ENCODE peak calls at places on chromosomes 1 and 21, in nine cellular contexts. One of them, this sample, is unnamed.

GRCh38 chr1:145871994-145872411 is 13.1 kb upstream of the PIAS3 start:
- DNase-seq in H7: peak; percentile 81
- DNase-seq in AG04449: no peak
- DNase-seq in GM03348: peak; percentile 68
- DNase-seq in endothelial cell of umbilical vein: peak; percentile 37
- DNase-seq in adipocyte: peak; percentile 39
- DNase-seq in stimulated activated naive CD8-positive, alpha-beta T cell treated with anti-CD3 and anti-CD28 coated beads, Interleukin-15, Interleukin-2, amounts not matched to agents 100 U/mL and 50 U/mL, for 24 hours: peak; percentile 42
- DNase-seq in stimulated activated CD4-positive, alpha-beta T cell treated with anti-CD3 and anti-CD28 coated beads, Interleukin-12 subunit alpha, Interleukin-12 subunit beta, amount 100 ng/mL, for 48 hours: no peak
- DNase-seq in iris pigment epithelial cell: peak; percentile 59
- DNase-seq in this sample: peak; percentile 75

GRCh38 chr21:31750843-31751242 is 18.9 kb upstream of the SCAF4 start:
- DNase-seq in H7: no peak
- DNase-seq in endothelial cell of umbilical vein: no peak
- DNase-seq in AG04449: no peak
- DNase-seq in iris pigment epithelial cell: peak; percentile 23
- DNase-seq in adipocyte: peak; percentile 25
- DNase-seq in GM03348: no peak
- DNase-seq in stimulated activated naive CD8-positive, alpha-beta T cell treated with anti-CD3 and anti-CD28 coated beads, Interleukin-15, Interleukin-2, amounts not matched to agents 100 U/mL and 50 U/mL, for 24 hours: no peak
- DNase-seq in stimulated activated CD4-positive, alpha-beta T cell treated with anti-CD3 and anti-CD28 coated beads, Interleukin-12 subunit alpha, Interleukin-12 subunit beta, amount 100 ng/mL, for 48 hours: no peak
- DNase-seq in this sample: no peak

GRCh38 chr21:41887682-41888081 is 8.5 kb upstream of the PRDM15 start:
- DNase-seq in stimulated activated naive CD8-positive, alpha-beta T cell treated with anti-CD3 and anti-CD28 coated beads, Interleukin-15, Interleukin-2, amounts not matched to agents 100 U/mL and 50 U/mL, for 24 hours: no peak
- DNase-seq in iris pigment epithelial cell: no peak
- DNase-seq in stimulated activated CD4-positive, alpha-beta T cell treated with anti-CD3 and anti-CD28 coated beads, Interleukin-12 subunit alpha, Interleukin-12 subunit beta, amount 100 ng/mL, for 48 hours: no peak
- DNase-seq in AG04449: no peak
- DNase-seq in endothelial cell of umbilical vein: no peak
- DNase-seq in adipocyte: no peak
- DNase-seq in H7: no peak
- DNase-seq in GM03348: no peak
- DNase-seq in this sample: peak; percentile 11

GRCh38 chr1:182484531-182485257 is 34.7 kb downstream of the RGSL1 start:
- DNase-seq in H7: peak; percentile 41
- DNase-seq in stimulated activated naive CD8-positive, alpha-beta T cell treated with anti-CD3 and anti-CD28 coated beads, Interleukin-15, Interleukin-2, amounts not matched to agents 100 U/mL and 50 U/mL, for 24 hours: peak; percentile 8
- DNase-seq in endothelial cell of umbilical vein: no peak
- DNase-seq in GM03348: no peak
- DNase-seq in stimulated activated CD4-positive, alpha-beta T cell treated with anti-CD3 and anti-CD28 coated beads, Interleukin-12 subunit alpha, Interleukin-12 subunit beta, amount 100 ng/mL, for 48 hours: no peak
- DNase-seq in AG04449: no peak
- DNase-seq in adipocyte: no peak
- DNase-seq in iris pigment epithelial cell: no peak
- DNase-seq in this sample: peak; percentile 99

GRCh38 chr1:3570081-3570986 is 41.0 kb downstream of the MEGF6 start:
- DNase-seq in H7: no peak
- DNase-seq in stimulated activated naive CD8-positive, alpha-beta T cell treated with anti-CD3 and anti-CD28 coated beads, Interleukin-15, Interleukin-2, amounts not matched to agents 100 U/mL and 50 U/mL, for 24 hours: no peak
- DNase-seq in GM03348: no peak
- DNase-seq in endothelial cell of umbilical vein: no peak
- DNase-seq in iris pigment epithelial cell: no peak
- DNase-seq in stimulated activated CD4-positive, alpha-beta T cell treated with anti-CD3 and anti-CD28 coated beads, Interleukin-12 subunit alpha, Interleukin-12 subunit beta, amount 100 ng/mL, for 48 hours: no peak
- DNase-seq in AG04449: no peak
- DNase-seq in adipocyte: no peak
- DNase-seq in this sample: no peak

GRCh38 chr1:151992345-151993083 is 1.1 kb downstream of the S100A10 start:
- DNase-seq in AG04449: no peak
- DNase-seq in iris pigment epithelial cell: peak; percentile 92
- DNase-seq in H7: peak; percentile 65
- DNase-seq in GM03348: peak; percentile 86
- DNase-seq in adipocyte: peak; percentile 95
- DNase-seq in endothelial cell of umbilical vein: peak; percentile 86
- DNase-seq in stimulated activated naive CD8-positive, alpha-beta T cell treated with anti-CD3 and anti-CD28 coated beads, Interleukin-15, Interleukin-2, amounts not matched to agents 100 U/mL and 50 U/mL, for 24 hours: peak; percentile 60
- DNase-seq in stimulated activated CD4-positive, alpha-beta T cell treated with anti-CD3 and anti-CD28 coated beads, Interleukin-12 subunit alpha, Interleukin-12 subunit beta, amount 100 ng/mL, for 48 hours: no peak
- DNase-seq in this sample: peak; percentile 70

GRCh38 chr1:236394905-236395779 is 1.1 kb downstream of the EDARADD start:
- DNase-seq in adipocyte: peak; percentile 71
- DNase-seq in stimulated activated naive CD8-positive, alpha-beta T cell treated with anti-CD3 and anti-CD28 coated beads, Interleukin-15, Interleukin-2, amounts not matched to agents 100 U/mL and 50 U/mL, for 24 hours: peak; percentile 66
- DNase-seq in endothelial cell of umbilical vein: peak; percentile 5
- DNase-seq in stimulated activated CD4-positive, alpha-beta T cell treated with anti-CD3 and anti-CD28 coated beads, Interleukin-12 subunit alpha, Interleukin-12 subunit beta, amount 100 ng/mL, for 48 hours: no peak
- DNase-seq in H7: peak; percentile 87
- DNase-seq in AG04449: no peak
- DNase-seq in iris pigment epithelial cell: peak; percentile 8
- DNase-seq in GM03348: peak; percentile 45
- DNase-seq in this sample: peak; percentile 37

GRCh38 chr1:92749024-92749634 is 35.8 kb downstream of the EVI5 start:
- DNase-seq in iris pigment epithelial cell: peak; percentile 76
- DNase-seq in GM03348: peak; percentile 73
- DNase-seq in adipocyte: peak; percentile 61
- DNase-seq in stimulated activated naive CD8-positive, alpha-beta T cell treated with anti-CD3 and anti-CD28 coated beads, Interleukin-15, Interleukin-2, amounts not matched to agents 100 U/mL and 50 U/mL, for 24 hours: peak; percentile 21
- DNase-seq in AG04449: peak; percentile 24
- DNase-seq in H7: peak; percentile 62
- DNase-seq in stimulated activated CD4-positive, alpha-beta T cell treated with anti-CD3 and anti-CD28 coated beads, Interleukin-12 subunit alpha, Interleukin-12 subunit beta, amount 100 ng/mL, for 48 hours: peak; percentile 32
- DNase-seq in endothelial cell of umbilical vein: peak; percentile 42
- DNase-seq in this sample: peak; percentile 38

GRCh38 chr21:45153358-45154318 is 79.3 kb downstream of the ADARB1 start:
- DNase-seq in GM03348: peak; percentile 53
- DNase-seq in stimulated activated naive CD8-positive, alpha-beta T cell treated with anti-CD3 and anti-CD28 coated beads, Interleukin-15, Interleukin-2, amounts not matched to agents 100 U/mL and 50 U/mL, for 24 hours: no peak
- DNase-seq in stimulated activated CD4-positive, alpha-beta T cell treated with anti-CD3 and anti-CD28 coated beads, Interleukin-12 subunit alpha, Interleukin-12 subunit beta, amount 100 ng/mL, for 48 hours: no peak
- DNase-seq in AG04449: no peak
- DNase-seq in H7: no peak
- DNase-seq in endothelial cell of umbilical vein: no peak
- DNase-seq in iris pigment epithelial cell: peak; percentile 68
- DNase-seq in adipocyte: peak; percentile 55
- DNase-seq in this sample: peak; percentile 59

GRCh38 chr1:62301726-62302390 is 17.4 kb downstream of the KANK4 start:
- DNase-seq in iris pigment epithelial cell: no peak
- DNase-seq in endothelial cell of umbilical vein: no peak
- DNase-seq in H7: no peak
- DNase-seq in stimulated activated naive CD8-positive, alpha-beta T cell treated with anti-CD3 and anti-CD28 coated beads, Interleukin-15, Interleukin-2, amounts not matched to agents 100 U/mL and 50 U/mL, for 24 hours: no peak
- DNase-seq in stimulated activated CD4-positive, alpha-beta T cell treated with anti-CD3 and anti-CD28 coated beads, Interleukin-12 subunit alpha, Interleukin-12 subunit beta, amount 100 ng/mL, for 48 hours: no peak
- DNase-seq in AG04449: no peak
- DNase-seq in adipocyte: no peak
- DNase-seq in GM03348: no peak
- DNase-seq in this sample: no peak

GRCh38 chr1:174902531-174903099 is 97.1 kb upstream of the CACYBP start:
- DNase-seq in adipocyte: no peak
- DNase-seq in endothelial cell of umbilical vein: no peak
- DNase-seq in AG04449: no peak
- DNase-seq in H7: no peak
- DNase-seq in GM03348: no peak
- DNase-seq in stimulated activated CD4-positive, alpha-beta T cell treated with anti-CD3 and anti-CD28 coated beads, Interleukin-12 subunit alpha, Interleukin-12 subunit beta, amount 100 ng/mL, for 48 hours: no peak
- DNase-seq in iris pigment epithelial cell: no peak
- DNase-seq in stimulated activated naive CD8-positive, alpha-beta T cell treated with anti-CD3 and anti-CD28 coated beads, Interleukin-15, Interleukin-2, amounts not matched to agents 100 U/mL and 50 U/mL, for 24 hours: no peak
- DNase-seq in this sample: no peak

GRCh38 chr1:13951793-13952751 is 252.1 kb downstream of the PRDM2 start:
- DNase-seq in H7: no peak
- DNase-seq in endothelial cell of umbilical vein: no peak
- DNase-seq in GM03348: no peak
- DNase-seq in iris pigment epithelial cell: no peak
- DNase-seq in stimulated activated CD4-positive, alpha-beta T cell treated with anti-CD3 and anti-CD28 coated beads, Interleukin-12 subunit alpha, Interleukin-12 subunit beta, amount 100 ng/mL, for 48 hours: no peak
- DNase-seq in AG04449: no peak
- DNase-seq in stimulated activated naive CD8-positive, alpha-beta T cell treated with anti-CD3 and anti-CD28 coated beads, Interleukin-15, Interleukin-2, amounts not matched to agents 100 U/mL and 50 U/mL, for 24 hours: no peak
- DNase-seq in adipocyte: no peak
- DNase-seq in this sample: no peak

GRCh38 chr1:53123462-53124129 is 18.8 kb downstream of the SLC1A7 start:
- DNase-seq in stimulated activated CD4-positive, alpha-beta T cell treated with anti-CD3 and anti-CD28 coated beads, Interleukin-12 subunit alpha, Interleukin-12 subunit beta, amount 100 ng/mL, for 48 hours: no peak
- DNase-seq in adipocyte: no peak
- DNase-seq in H7: no peak
- DNase-seq in endothelial cell of umbilical vein: peak; percentile 24
- DNase-seq in stimulated activated naive CD8-positive, alpha-beta T cell treated with anti-CD3 and anti-CD28 coated beads, Interleukin-15, Interleukin-2, amounts not matched to agents 100 U/mL and 50 U/mL, for 24 hours: no peak
- DNase-seq in GM03348: peak; percentile 75
- DNase-seq in AG04449: no peak
- DNase-seq in iris pigment epithelial cell: no peak
- DNase-seq in this sample: no peak

GRCh38 chr1:225603538-225604354 is 49.2 kb downstream of the ENAH start:
- DNase-seq in stimulated activated naive CD8-positive, alpha-beta T cell treated with anti-CD3 and anti-CD28 coated beads, Interleukin-15, Interleukin-2, amounts not matched to agents 100 U/mL and 50 U/mL, for 24 hours: no peak
- DNase-seq in adipocyte: peak; percentile 71
- DNase-seq in endothelial cell of umbilical vein: peak; percentile 87
- DNase-seq in stimulated activated CD4-positive, alpha-beta T cell treated with anti-CD3 and anti-CD28 coated beads, Interleukin-12 subunit alpha, Interleukin-12 subunit beta, amount 100 ng/mL, for 48 hours: no peak
- DNase-seq in AG04449: peak; percentile 26
- DNase-seq in GM03348: peak; percentile 46
- DNase-seq in iris pigment epithelial cell: peak; percentile 86
- DNase-seq in H7: no peak
- DNase-seq in this sample: no peak

GRCh38 chr1:29393451-29393826 is 157.1 kb downstream of the PTPRU start:
- DNase-seq in iris pigment epithelial cell: no peak
- DNase-seq in adipocyte: no peak
- DNase-seq in stimulated activated naive CD8-positive, alpha-beta T cell treated with anti-CD3 and anti-CD28 coated beads, Interleukin-15, Interleukin-2, amounts not matched to agents 100 U/mL and 50 U/mL, for 24 hours: no peak
- DNase-seq in endothelial cell of umbilical vein: no peak
- DNase-seq in stimulated activated CD4-positive, alpha-beta T cell treated with anti-CD3 and anti-CD28 coated beads, Interleukin-12 subunit alpha, Interleukin-12 subunit beta, amount 100 ng/mL, for 48 hours: no peak
- DNase-seq in GM03348: no peak
- DNase-seq in AG04449: no peak
- DNase-seq in H7: no peak
- DNase-seq in this sample: no peak

GRCh38 chr1:113008365-113008714 is 52.3 kb upstream of the SLC16A1 start:
- DNase-seq in adipocyte: no peak
- DNase-seq in H7: no peak
- DNase-seq in stimulated activated CD4-positive, alpha-beta T cell treated with anti-CD3 and anti-CD28 coated beads, Interleukin-12 subunit alpha, Interleukin-12 subunit beta, amount 100 ng/mL, for 48 hours: no peak
- DNase-seq in endothelial cell of umbilical vein: no peak
- DNase-seq in stimulated activated naive CD8-positive, alpha-beta T cell treated with anti-CD3 and anti-CD28 coated beads, Interleukin-15, Interleukin-2, amounts not matched to agents 100 U/mL and 50 U/mL, for 24 hours: no peak
- DNase-seq in iris pigment epithelial cell: no peak
- DNase-seq in AG04449: no peak
- DNase-seq in GM03348: no peak
- DNase-seq in this sample: no peak

GRCh38 chr1:236451796-236452373 is 57.8 kb downstream of the EDARADD start:
- DNase-seq in H7: peak; percentile 78
- DNase-seq in GM03348: peak; percentile 23
- DNase-seq in adipocyte: no peak
- DNase-seq in endothelial cell of umbilical vein: peak; percentile 7
- DNase-seq in AG04449: no peak
- DNase-seq in stimulated activated CD4-positive, alpha-beta T cell treated with anti-CD3 and anti-CD28 coated beads, Interleukin-12 subunit alpha, Interleukin-12 subunit beta, amount 100 ng/mL, for 48 hours: peak; percentile 24
- DNase-seq in stimulated activated naive CD8-positive, alpha-beta T cell treated with anti-CD3 and anti-CD28 coated beads, Interleukin-15, Interleukin-2, amounts not matched to agents 100 U/mL and 50 U/mL, for 24 hours: peak; percentile 40
- DNase-seq in iris pigment epithelial cell: peak; percentile 23
- DNase-seq in this sample: peak; percentile 32

GRCh38 chr1:62962794-62963776 is 179.2 kb downstream of the ATG4C start:
- DNase-seq in stimulated activated CD4-positive, alpha-beta T cell treated with anti-CD3 and anti-CD28 coated beads, Interleukin-12 subunit alpha, Interleukin-12 subunit beta, amount 100 ng/mL, for 48 hours: peak; percentile 11
- DNase-seq in H7: peak; percentile 90
- DNase-seq in stimulated activated naive CD8-positive, alpha-beta T cell treated with anti-CD3 and anti-CD28 coated beads, Interleukin-15, Interleukin-2, amounts not matched to agents 100 U/mL and 50 U/mL, for 24 hours: peak; percentile 30
- DNase-seq in iris pigment epithelial cell: peak; percentile 53
- DNase-seq in adipocyte: peak; percentile 56
- DNase-seq in GM03348: peak; percentile 69
- DNase-seq in endothelial cell of umbilical vein: peak; percentile 29
- DNase-seq in AG04449: no peak
- DNase-seq in this sample: peak; percentile 2

GRCh38 chr1:98898901-98899300 is 105.8 kb downstream of the PLPPR5 start:
- DNase-seq in endothelial cell of umbilical vein: no peak
- DNase-seq in stimulated activated naive CD8-positive, alpha-beta T cell treated with anti-CD3 and anti-CD28 coated beads, Interleukin-15, Interleukin-2, amounts not matched to agents 100 U/mL and 50 U/mL, for 24 hours: no peak
- DNase-seq in iris pigment epithelial cell: no peak
- DNase-seq in stimulated activated CD4-positive, alpha-beta T cell treated with anti-CD3 and anti-CD28 coated beads, Interleukin-12 subunit alpha, Interleukin-12 subunit beta, amount 100 ng/mL, for 48 hours: no peak
- DNase-seq in adipocyte: peak; percentile 67
- DNase-seq in AG04449: peak; percentile 26
- DNase-seq in H7: no peak
- DNase-seq in GM03348: peak; percentile 3
- DNase-seq in this sample: no peak

GRCh38 chr1:58898739-58899580 is 115.1 kb upstream of the JUN start:
- DNase-seq in iris pigment epithelial cell: no peak
- DNase-seq in endothelial cell of umbilical vein: peak; percentile 98
- DNase-seq in adipocyte: no peak
- DNase-seq in stimulated activated naive CD8-positive, alpha-beta T cell treated with anti-CD3 and anti-CD28 coated beads, Interleukin-15, Interleukin-2, amounts not matched to agents 100 U/mL and 50 U/mL, for 24 hours: no peak
- DNase-seq in stimulated activated CD4-positive, alpha-beta T cell treated with anti-CD3 and anti-CD28 coated beads, Interleukin-12 subunit alpha, Interleukin-12 subunit beta, amount 100 ng/mL, for 48 hours: no peak
- DNase-seq in H7: no peak
- DNase-seq in AG04449: no peak
- DNase-seq in GM03348: no peak
- DNase-seq in this sample: peak; percentile 83

GRCh38 chr1:201447911-201448871 is 20.8 kb downstream of the PHLDA3 start:
- DNase-seq in adipocyte: peak; percentile 79
- DNase-seq in stimulated activated naive CD8-positive, alpha-beta T cell treated with anti-CD3 and anti-CD28 coated beads, Interleukin-15, Interleukin-2, amounts not matched to agents 100 U/mL and 50 U/mL, for 24 hours: peak; percentile 78
- DNase-seq in H7: peak; percentile 93
- DNase-seq in stimulated activated CD4-positive, alpha-beta T cell treated with anti-CD3 and anti-CD28 coated beads, Interleukin-12 subunit alpha, Interleukin-12 subunit beta, amount 100 ng/mL, for 48 hours: peak; percentile 73
- DNase-seq in AG04449: no peak
- DNase-seq in iris pigment epithelial cell: peak; percentile 74
- DNase-seq in GM03348: peak; percentile 91
- DNase-seq in endothelial cell of umbilical vein: peak; percentile 57
- DNase-seq in this sample: peak; percentile 44

GRCh38 chr1:7727816-7728477 is 43.1 kb upstream of the VAMP3 start:
- DNase-seq in stimulated activated CD4-positive, alpha-beta T cell treated with anti-CD3 and anti-CD28 coated beads, Interleukin-12 subunit alpha, Interleukin-12 subunit beta, amount 100 ng/mL, for 48 hours: no peak
- DNase-seq in stimulated activated naive CD8-positive, alpha-beta T cell treated with anti-CD3 and anti-CD28 coated beads, Interleukin-15, Interleukin-2, amounts not matched to agents 100 U/mL and 50 U/mL, for 24 hours: no peak
- DNase-seq in H7: no peak
- DNase-seq in GM03348: no peak
- DNase-seq in adipocyte: no peak
- DNase-seq in endothelial cell of umbilical vein: no peak
- DNase-seq in AG04449: no peak
- DNase-seq in iris pigment epithelial cell: no peak
- DNase-seq in this sample: no peak

GRCh38 chr1:21689531-21690165 is 20.5 kb upstream of the RAP1GAP start:
- DNase-seq in GM03348: no peak
- DNase-seq in adipocyte: no peak
- DNase-seq in AG04449: no peak
- DNase-seq in stimulated activated naive CD8-positive, alpha-beta T cell treated with anti-CD3 and anti-CD28 coated beads, Interleukin-15, Interleukin-2, amounts not matched to agents 100 U/mL and 50 U/mL, for 24 hours: no peak
- DNase-seq in H7: no peak
- DNase-seq in iris pigment epithelial cell: no peak
- DNase-seq in endothelial cell of umbilical vein: no peak
- DNase-seq in stimulated activated CD4-positive, alpha-beta T cell treated with anti-CD3 and anti-CD28 coated beads, Interleukin-12 subunit alpha, Interleukin-12 subunit beta, amount 100 ng/mL, for 48 hours: no peak
- DNase-seq in this sample: no peak

GRCh38 chr1:19639999-19640362 is 4.1 kb upstream of the NBL1 start:
- DNase-seq in stimulated activated CD4-positive, alpha-beta T cell treated with anti-CD3 and anti-CD28 coated beads, Interleukin-12 subunit alpha, Interleukin-12 subunit beta, amount 100 ng/mL, for 48 hours: no peak
- DNase-seq in endothelial cell of umbilical vein: no peak
- DNase-seq in adipocyte: peak; percentile 67
- DNase-seq in AG04449: no peak
- DNase-seq in stimulated activated naive CD8-positive, alpha-beta T cell treated with anti-CD3 and anti-CD28 coated beads, Interleukin-15, Interleukin-2, amounts not matched to agents 100 U/mL and 50 U/mL, for 24 hours: no peak
- DNase-seq in H7: no peak
- DNase-seq in iris pigment epithelial cell: peak; percentile 79
- DNase-seq in GM03348: peak; percentile 29
- DNase-seq in this sample: no peak

This sample was measured in HL-60.